ENCODE peak calls at places on chromosomes 13 and 19, in five cellular contexts. N, M, A, B and G are unnamed samples.

GRCh38 chr13:100428966-100429365 is 159.6 kb downstream of the GGACT start:
- DNase-seq in N (no peak), M (no peak), A (no peak), B (peak), G (no peak)

GRCh38 chr19:5017235-5017634 is 48.3 kb downstream of the KDM4B start:
- DNase-seq in N (no peak), M (no peak), A (no peak), B (no peak), G (no peak)

GRCh38 chr19:881385-882071 is 11.5 kb downstream of the MED16 start:
- DNase-seq in N (no peak), M (no peak), A (no peak), B (no peak), G (no peak)

GRCh38 chr13:30864352-30865130 is 41.5 kb upstream of the MEDAG start:
- DNase-seq in N (no peak), M (no peak), A (no peak), B (peak), G (no peak)

GRCh38 chr13:112974125-112974524 is 5.1 kb downstream of the MCF2L start:
- DNase-seq in N (no peak), M (no peak), A (no peak), B (no peak), G (no peak)

GRCh38 chr13:39036212-39036611 is 1.7 kb downstream of the PROSER1 start:
- DNase-seq in N (no peak), M (no peak), A (no peak), B (no peak), G (no peak)

GRCh38 chr13:103406967-103407366 is 340.8 kb upstream of the SLC10A2 start:
- DNase-seq in N (no peak), M (no peak), A (no peak), B (no peak), G (no peak)

GRCh38 chr13:49374585-49375290 is 69.1 kb downstream of the CAB39L start:
- DNase-seq in N (peak), M (no peak), A (no peak), B (no peak), G (no peak)

GRCh38 chr13:49935171-49936084 is 712 bp downstream of the SPRYD7 start:
- DNase-seq in N (peak), M (peak), A (peak), B (peak), G (peak)

GRCh38 chr13:30829145-30829544 is 76.9 kb upstream of the MEDAG start:
- DNase-seq in N (peak), M (no peak), A (no peak), B (no peak), G (no peak)

GRCh38 chr19:40216777-40217026 is 1.5 kb downstream of the TTC9B start:
- DNase-seq in N (no peak), M (no peak), A (no peak), B (peak), G (no peak)

GRCh38 chr19:29682236-29682895 is 17.1 kb downstream of the PLEKHF1 start:
- DNase-seq in N (no peak), M (no peak), A (no peak), B (no peak), G (no peak)

GRCh38 chr13:109196896-109197295 is 567.5 kb downstream of the MYO16 start:
- DNase-seq in N (no peak), M (no peak), A (no peak), B (no peak), G (no peak)

GRCh38 chr13:23790591-23791170 is 98.5 kb downstream of the MIPEP start:
- DNase-seq in N (no peak), M (no peak), A (no peak), B (peak), G (no peak)

GRCh38 chr19:47806435-47806834 is 2.1 kb upstream of the TPRX1 start:
- DNase-seq in N (no peak), M (no peak), A (no peak), B (no peak), G (no peak)

GRCh38 chr13:75308222-75308621 is 173.7 kb downstream of the TBC1D4 start:
- DNase-seq in N (no peak), M (peak), A (no peak), B (no peak), G (no peak)

GRCh38 chr13:111429064-111429558 is 108.7 kb downstream of the TEX29 start:
- DNase-seq in N (peak), M (peak), A (no peak), B (peak), G (no peak)

GRCh38 chr13:51643114-51643881 is 59.0 kb downstream of the WDFY2 start:
- DNase-seq in N (peak), M (no peak), A (no peak), B (no peak), G (no peak)

GRCh38 chr13:27728271-27728670 is 64.0 kb upstream of the GSX1 start:
- DNase-seq in N (no peak), M (no peak), A (no peak), B (peak), G (no peak)

GRCh38 chr19:43532571-43532961 is 422 bp upstream of the ZNF575 start:
- DNase-seq in N (peak), M (no peak), A (peak), B (no peak), G (no peak)